ENCODE peak calls at places on chromosomes 3 and 15, in five cellular contexts. C is dermis blood vessel endothelial cell, Y is mesendoderm, M is NCI-H460, X is breast epithelium. F is an unnamed sample.

GRCh38 chr3:170055209-170055608 is 17.4 kb downstream of the GPR160 start:
- DNase-seq in M (no peak), C (no peak), Y (no peak), X (no peak), F (no peak)

GRCh38 chr3:170639003-170639402 is 53.1 kb upstream of the SLC7A14 start:
- DNase-seq in C (no peak), M (no peak), X (no peak), Y (no peak), F (no peak)

GRCh38 chr3:55162031-55162784 is 234.3 kb upstream of the LRTM1 start:
- DNase-seq in X (no peak), M (no peak), C (no peak), Y (no peak), F (no peak)

GRCh38 chr3:152728346-152728980 is 106.5 kb upstream of the P2RY1 start:
- DNase-seq in C (no peak), Y (no peak), M (no peak), X (no peak), F (peak; percentile 87)

GRCh38 chr3:17412950-17413530 is 329.4 kb downstream of the TBC1D5 start:
- DNase-seq in Y (peak; percentile 88), M (peak; percentile 45), C (peak; percentile 80), X (no peak), F (peak; percentile 60)

GRCh38 chr15:38486946-38487345 is 33.0 kb downstream of the FAM98B start:
- DNase-seq in X (no peak), M (no peak), Y (no peak), C (no peak), F (no peak)

GRCh38 chr3:101066776-101067175 is 73.6 kb upstream of the ABI3BP start:
- DNase-seq in Y (peak; percentile 10), X (no peak), M (peak; percentile 4), C (peak; percentile 30), F (no peak)

GRCh38 chr3:187987919-187988318 is 166.0 kb upstream of the LPP start:
- DNase-seq in X (no peak), Y (no peak), C (no peak), M (no peak), F (no peak)

GRCh38 chr15:45254405-45255293 is 2.6 kb downstream of the SLC28A2 start:
- DNase-seq in Y (no peak), X (no peak), C (no peak), M (no peak), F (no peak)

GRCh38 chr3:127162947-127163645 is 29.8 kb upstream of the PRR23E start:
- DNase-seq in M (no peak), X (no peak), Y (peak; percentile 51), C (no peak), F (peak; percentile 32)

GRCh38 chr3:157533298-157533870 is 30.2 kb upstream of the VEPH1 start:
- DNase-seq in C (peak; percentile 92), M (no peak), Y (no peak), X (no peak), F (no peak)

GRCh38 chr3:114809668-114810413 is 337.2 kb downstream of the ZBTB20 start:
- DNase-seq in C (peak; percentile 5), M (no peak), Y (no peak), X (no peak), F (no peak)

GRCh38 chr3:186013312-186013711 is 75.5 kb upstream of the TRA2B start:
- DNase-seq in Y (no peak), X (no peak), M (no peak), C (no peak), F (no peak)

GRCh38 chr3:197404030-197404429 is 105.6 kb upstream of the DLG1 start:
- DNase-seq in C (no peak), Y (no peak), X (no peak), M (no peak), F (no peak)

GRCh38 chr3:129118745-129119144 is 2.9 kb downstream of the RAB43 start:
- DNase-seq in Y (no peak), M (no peak), C (peak; percentile 26), X (no peak), F (no peak)

GRCh38 chr15:39578851-39579486 is 1.9 kb upstream of the THBS1 start:
- DNase-seq in M (no peak), X (no peak), C (peak; percentile 67), Y (peak; percentile 49), F (no peak)

GRCh38 chr15:101107625-101108457 is 144.0 kb downstream of the CHSY1 start:
- DNase-seq in C (no peak), Y (peak; percentile 82), X (no peak), M (no peak), F (no peak)

GRCh38 chr3:143529018-143529478 is 319.2 kb downstream of the SLC9A9 start:
- DNase-seq in M (no peak), C (no peak), X (peak; percentile 19), Y (no peak), F (no peak)

GRCh38 chr3:119639494-119640350 is 20.7 kb downstream of the POPDC2 start:
- DNase-seq in X (no peak), M (no peak), C (no peak), Y (no peak), F (no peak)

GRCh38 chr15:53072077-53072476 is 281.9 kb upstream of the ONECUT1 start:
- DNase-seq in M (peak; percentile 82), Y (peak; percentile 92), C (peak; percentile 1), X (peak; percentile 17), F (peak; percentile 46)

GRCh38 chr15:91940466-91941381 is 87.2 kb downstream of the SLCO3A1 start:
- DNase-seq in Y (no peak), C (no peak), X (no peak), M (no peak), F (no peak)